ENCODE peak calls at places on chromosomes 2 and 18, in five cellular contexts. One of them, this sample, is unnamed.

GRCh38 chr2:126664639-126665038 is 8.7 kb downstream of the GYPC start:
- DNase-seq in K562: no peak
- DNase-seq in ovary: no peak
- DNase-seq in A549: no peak
- DNase-seq in GM12892: no peak
- DNase-seq in this sample: no peak

GRCh38 chr2:108200569-108200968 is 39.2 kb upstream of the SULT1C3 start:
- DNase-seq in K562: no peak
- DNase-seq in ovary: no peak
- DNase-seq in A549: no peak
- DNase-seq in GM12892: no peak
- DNase-seq in this sample: no peak

GRCh38 chr2:191935247-191935646 is 88.4 kb upstream of the CAVIN2 start:
- DNase-seq in K562: no peak
- DNase-seq in ovary: no peak
- DNase-seq in A549: no peak
- DNase-seq in GM12892: no peak
- DNase-seq in this sample: no peak

GRCh38 chr18:58402247-58402646 is 226.6 kb downstream of the ALPK2 start:
- DNase-seq in K562: no peak
- DNase-seq in ovary: no peak
- DNase-seq in A549: no peak
- DNase-seq in GM12892: no peak
- DNase-seq in this sample: no peak

GRCh38 chr2:12436483-12436882 is 280.3 kb upstream of the TRIB2 start:
- DNase-seq in K562: no peak
- DNase-seq in ovary: no peak
- DNase-seq in A549: no peak
- DNase-seq in GM12892: no peak
- DNase-seq in this sample: no peak

GRCh38 chr2:10231551-10232085 is 71.1 kb upstream of the HPCAL1 start:
- DNase-seq in K562: no peak
- DNase-seq in ovary: no peak
- DNase-seq in A549: no peak
- DNase-seq in GM12892: no peak
- DNase-seq in this sample: no peak

GRCh38 chr2:121596221-121597080 is 52.8 kb downstream of the CLASP1 start:
- DNase-seq in K562: peak; percentile 93
- DNase-seq in ovary: peak; percentile 29
- DNase-seq in A549: peak; percentile 18
- DNase-seq in GM12892: no peak
- DNase-seq in this sample: no peak

GRCh38 chr2:53252115-53252514 is 515.5 kb upstream of the CHAC2 start:
- DNase-seq in K562: no peak
- DNase-seq in ovary: no peak
- DNase-seq in A549: no peak
- DNase-seq in GM12892: no peak
- DNase-seq in this sample: no peak

GRCh38 chr2:122019729-122020128 is 264.3 kb downstream of the TSN start:
- DNase-seq in K562: no peak
- DNase-seq in ovary: no peak
- DNase-seq in A549: no peak
- DNase-seq in GM12892: no peak
- DNase-seq in this sample: no peak

GRCh38 chr2:162072181-162072702 is 1.8 kb downstream of the DPP4 start:
- DNase-seq in K562: no peak
- DNase-seq in ovary: no peak
- DNase-seq in A549: no peak
- DNase-seq in GM12892: no peak
- DNase-seq in this sample: peak; percentile 24

GRCh38 chr18:9719421-9719981 is 11.4 kb downstream of the RAB31 start:
- DNase-seq in K562: no peak
- DNase-seq in ovary: peak; percentile 56
- DNase-seq in A549: peak; percentile 67
- DNase-seq in GM12892: no peak
- DNase-seq in this sample: peak; percentile 67

GRCh38 chr18:67783215-67783946 is 266.9 kb upstream of the DSEL start:
- DNase-seq in K562: no peak
- DNase-seq in ovary: no peak
- DNase-seq in A549: no peak
- DNase-seq in GM12892: no peak
- DNase-seq in this sample: no peak

GRCh38 chr2:46278952-46279351 is 18.3 kb upstream of the EPAS1 start:
- DNase-seq in K562: no peak
- DNase-seq in ovary: no peak
- DNase-seq in A549: no peak
- DNase-seq in GM12892: no peak
- DNase-seq in this sample: no peak

GRCh38 chr18:47968006-47968676 is 37.7 kb upstream of the SMAD2 start:
- DNase-seq in K562: no peak
- DNase-seq in ovary: no peak
- DNase-seq in A549: peak; percentile 28
- DNase-seq in GM12892: no peak
- DNase-seq in this sample: no peak

GRCh38 chr2:196097864-196098660 is 29.4 kb upstream of the DNAH7 start:
- DNase-seq in K562: no peak
- DNase-seq in ovary: no peak
- DNase-seq in A549: no peak
- DNase-seq in GM12892: no peak
- DNase-seq in this sample: no peak

GRCh38 chr18:74597662-74598349 is at the start of gene ZNF407:
- DNase-seq in K562: peak; percentile 89
- DNase-seq in ovary: peak; percentile 87
- DNase-seq in A549: peak; percentile 57
- DNase-seq in GM12892: peak; percentile 78
- DNase-seq in this sample: peak; percentile 25

GRCh38 chr18:74598350-74599001 is 806 bp downstream of the ZNF407 start:
- DNase-seq in K562: peak; percentile 55
- DNase-seq in ovary: peak; percentile 37
- DNase-seq in A549: peak; percentile 31
- DNase-seq in GM12892: peak; percentile 55
- DNase-seq in this sample: no peak

GRCh38 chr18:74595425-74595824 is 2.2 kb upstream of the ZNF407 start:
- DNase-seq in K562: no peak
- DNase-seq in ovary: no peak
- DNase-seq in A549: no peak
- DNase-seq in GM12892: no peak
- DNase-seq in this sample: no peak

GRCh38 chr18:74596959-74597661 is 560 bp upstream of the ZNF407 start:
- DNase-seq in K562: peak; percentile 68
- DNase-seq in ovary: peak; percentile 71
- DNase-seq in A549: peak; percentile 18
- DNase-seq in GM12892: peak; percentile 27
- DNase-seq in this sample: no peak
- TF ChIP-seq POLR2A in K562: no peak
- TF ChIP-seq POLR2A in ovary: no peak
- TF ChIP-seq POLR2A in A549: no peak
- TF ChIP-seq POLR2A in GM12892: peak; percentile 52
- TF ChIP-seq POLR2A in this sample: no peak

DNA sequence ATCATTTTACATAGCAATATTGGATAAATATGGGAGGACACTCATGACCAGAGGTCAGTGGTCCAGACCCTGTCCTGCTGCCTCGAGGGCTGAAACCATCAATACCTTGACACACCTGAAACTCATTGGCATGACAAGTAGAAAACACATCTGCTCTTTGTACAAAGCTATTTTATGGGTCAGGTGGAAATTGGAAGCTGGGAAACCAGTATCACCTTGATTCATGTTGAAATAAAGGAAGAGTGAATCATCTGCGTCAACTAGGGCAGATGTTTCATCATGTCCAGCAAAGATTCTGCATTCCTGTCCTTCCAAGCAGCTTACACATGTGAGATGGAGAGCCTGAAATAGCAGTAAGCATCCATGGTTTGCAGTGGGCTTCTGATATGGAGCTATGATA is 80.0 kb upstream of the ERBB4 start:
- DNase-seq in K562: no peak
- DNase-seq in ovary: no peak
- DNase-seq in A549: no peak
- DNase-seq in GM12892: no peak
- DNase-seq in this sample: no peak
- TF ChIP-seq POLR2A in K562: no peak
- TF ChIP-seq POLR2A in ovary: no peak
- TF ChIP-seq POLR2A in A549: no peak
- TF ChIP-seq POLR2A in GM12892: no peak
- TF ChIP-seq POLR2A in this sample: no peak

DNA sequence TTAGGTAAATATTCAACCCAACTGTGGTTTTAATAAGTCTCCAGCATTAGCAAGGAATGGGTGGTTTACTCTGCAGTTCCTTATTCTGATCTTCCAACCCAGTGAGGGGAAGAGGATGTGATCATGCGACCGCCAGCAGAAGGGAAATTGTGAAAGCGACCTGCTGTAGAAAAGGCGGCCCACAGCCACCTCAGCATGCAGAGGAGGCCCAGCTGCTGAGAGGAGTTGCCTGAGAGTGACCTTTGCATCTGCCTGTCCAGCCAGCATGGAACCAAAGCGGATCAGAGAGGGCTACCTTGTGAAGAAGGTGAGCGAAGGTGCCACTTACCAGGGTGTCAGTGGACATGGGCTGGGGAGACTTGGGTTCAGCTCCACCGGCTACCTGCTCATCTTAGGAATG is at the start of gene PLEK:
- DNase-seq in K562: no peak
- DNase-seq in ovary: no peak
- DNase-seq in A549: no peak
- DNase-seq in GM12892: no peak
- DNase-seq in this sample: no peak
- TF ChIP-seq POLR2A in K562: no peak
- TF ChIP-seq POLR2A in ovary: no peak
- TF ChIP-seq POLR2A in A549: no peak
- TF ChIP-seq POLR2A in GM12892: peak; percentile 98
- TF ChIP-seq POLR2A in this sample: no peak

DNA sequence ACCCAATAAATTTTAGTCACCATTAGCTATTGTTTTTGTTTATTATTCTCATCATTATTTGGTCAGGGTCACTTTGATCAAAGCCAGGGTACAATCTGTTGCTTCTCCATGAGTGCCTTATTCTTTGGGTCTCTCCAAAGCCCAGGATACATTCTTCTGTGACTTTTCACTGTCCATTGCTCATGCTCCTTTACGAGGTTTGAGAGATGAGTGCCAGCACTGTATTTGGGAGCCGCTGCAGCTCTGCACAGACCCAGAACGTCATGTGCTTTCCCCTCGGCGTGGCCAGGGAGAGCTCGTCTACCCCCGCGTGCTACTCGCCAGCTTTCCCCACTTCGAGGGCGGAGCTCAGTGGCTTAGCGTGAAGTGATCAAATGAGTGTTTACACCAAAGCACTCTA is 123.7 kb downstream of the COL6A3 start:
- DNase-seq in K562: no peak
- DNase-seq in ovary: peak; percentile 91
- DNase-seq in A549: no peak
- DNase-seq in GM12892: no peak
- DNase-seq in this sample: no peak
- TF ChIP-seq POLR2A in K562: no peak
- TF ChIP-seq POLR2A in ovary: no peak
- TF ChIP-seq POLR2A in A549: no peak
- TF ChIP-seq POLR2A in GM12892: no peak
- TF ChIP-seq POLR2A in this sample: no peak

GRCh38 chr2:238289574-238289973 is 1.2 kb upstream of the PER2 start:
- DNase-seq in K562: peak; percentile 9
- DNase-seq in ovary: no peak
- DNase-seq in A549: no peak
- DNase-seq in GM12892: no peak
- DNase-seq in this sample: no peak

GRCh38 chr2:238288650-238289573 is 502 bp upstream of the PER2 start:
- DNase-seq in K562: peak; percentile 97
- DNase-seq in ovary: peak; percentile 99
- DNase-seq in A549: peak; percentile 76
- DNase-seq in GM12892: peak; percentile 89
- DNase-seq in this sample: peak; percentile 92

GRCh38 chr2:238286551-238286950 is 1.9 kb downstream of the PER2 start:
- DNase-seq in K562: no peak
- DNase-seq in ovary: peak; percentile 78
- DNase-seq in A549: no peak
- DNase-seq in GM12892: no peak
- DNase-seq in this sample: no peak

GRCh38 chr2:238286987-238287386 is 1.4 kb downstream of the PER2 start:
- DNase-seq in K562: no peak
- DNase-seq in ovary: no peak
- DNase-seq in A549: no peak
- DNase-seq in GM12892: no peak
- DNase-seq in this sample: no peak

DNA sequence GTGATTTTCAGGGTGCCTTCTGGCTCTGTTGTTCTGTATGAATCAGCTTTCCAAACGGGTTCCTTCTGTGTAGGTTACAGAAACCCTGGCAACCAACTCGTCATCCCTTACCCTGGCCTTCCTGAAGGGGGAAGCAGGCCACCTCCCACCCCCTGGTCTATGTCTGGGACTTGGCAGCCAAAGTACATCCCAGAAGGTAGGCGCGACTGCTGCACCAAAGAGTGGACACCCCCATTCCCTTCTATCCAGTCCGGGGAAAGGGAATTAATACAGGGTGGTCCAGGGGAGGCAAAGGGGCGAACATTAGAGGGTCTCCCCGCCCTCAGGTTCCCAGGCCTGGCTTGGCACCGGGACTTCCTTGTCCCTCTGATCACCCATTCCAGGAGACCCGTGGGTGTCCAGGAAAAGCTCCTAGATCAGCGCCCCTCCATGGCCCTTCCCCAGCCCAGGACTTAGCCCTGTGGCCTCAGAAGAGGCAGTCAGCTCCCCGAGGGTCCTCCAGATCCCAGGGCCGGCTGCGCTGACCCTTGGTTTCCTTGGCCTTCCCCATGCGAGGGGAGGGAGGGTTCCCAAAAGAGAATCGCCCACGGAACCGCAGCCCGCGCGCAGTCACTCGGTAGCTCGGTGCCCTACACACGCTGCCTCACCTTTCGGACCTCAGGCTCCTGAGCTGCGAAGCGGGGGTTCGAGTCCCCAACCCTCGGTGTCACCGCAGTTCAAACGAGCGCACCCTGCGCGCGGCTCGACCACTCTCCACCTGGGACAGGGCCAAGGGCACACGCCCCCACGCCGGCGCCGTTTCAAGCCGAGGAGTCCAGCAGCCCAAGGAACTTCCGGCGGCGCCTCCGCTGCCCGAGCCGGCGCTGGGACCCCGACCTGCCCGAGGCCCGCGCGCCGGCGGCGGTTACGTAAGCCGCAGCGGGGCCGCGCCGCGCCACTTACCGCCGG is at the start of gene PER2:
- DNase-seq in K562: peak; percentile 51
- DNase-seq in ovary: peak; percentile 80
- DNase-seq in A549: peak; percentile 71
- DNase-seq in GM12892: peak; percentile 52
- DNase-seq in this sample: peak; percentile 73
- TF ChIP-seq POLR2A in K562: no peak
- TF ChIP-seq POLR2A in ovary: peak; percentile 11
- TF ChIP-seq POLR2A in A549: no peak
- TF ChIP-seq POLR2A in GM12892: no peak
- TF ChIP-seq POLR2A in this sample: no peak

This sample was measured in H54.